ENCODE peak calls at places on chromosomes 16 and 17, in nine cellular contexts. C, U, L, H, Q, W, J, Y and N are unnamed samples.

GRCh38 chr16:4327782-4328579 is 12.1 kb downstream of the GLIS2 start:
- DNase-seq in W (no peak), L (no peak), J (peak; percentile 85), H (peak; percentile 78), Y (peak; percentile 40), Q (peak; percentile 93), C (no peak), U (peak; percentile 62), N (peak; percentile 79)

GRCh38 chr17:48443712-48444111 is 13.7 kb upstream of the SKAP1 start:
- DNase-seq in Q (no peak), C (no peak), H (no peak), Y (no peak), W (no peak), J (no peak), U (no peak), L (no peak), N (no peak)

GRCh38 chr16:31568577-31569359 is 41.1 kb downstream of the AHSP start:
- DNase-seq in C (no peak), Y (no peak), H (peak; percentile 3), Q (no peak), W (no peak), L (no peak), U (peak; percentile 11), J (peak; percentile 23), N (peak; percentile 15)

GRCh38 chr17:39812466-39812865 is 51.6 kb downstream of the IKZF3 start:
- DNase-seq in Q (no peak), Y (no peak), L (no peak), W (no peak), J (no peak), C (no peak), U (peak; percentile 71), H (no peak), N (no peak)

GRCh38 chr17:57488856-57489255 is 232.5 kb downstream of the MSI2 start:
- DNase-seq in J (no peak), C (no peak), W (no peak), U (no peak), Q (no peak), H (no peak), Y (no peak), L (no peak), N (no peak)

GRCh38 chr17:6681671-6682070 is 30.1 kb downstream of the C17orf100 start:
- DNase-seq in H (no peak), J (no peak), Q (no peak), Y (peak; percentile 72), L (no peak), C (no peak), W (no peak), U (no peak), N (no peak)

GRCh38 chr17:73624496-73624988 is 19.7 kb downstream of the SDK2 start:
- DNase-seq in Q (no peak), Y (peak; percentile 44), W (no peak), H (no peak), U (no peak), L (no peak), J (no peak), C (no peak), N (no peak)

GRCh38 chr16:52069866-52070265 is 477.1 kb downstream of the TOX3 start:
- DNase-seq in H (peak; percentile 1), L (no peak), Y (peak; percentile 12), J (peak; percentile 27), Q (peak; percentile 71), C (peak; percentile 66), U (no peak), W (no peak), N (peak; percentile 19)

GRCh38 chr16:28863929-28864886 is 565 bp downstream of the SH2B1 start:
- DNase-seq in Q (peak; percentile 60), C (peak; percentile 32), Y (peak; percentile 29), J (peak; percentile 61), L (no peak), H (peak; percentile 59), U (no peak), W (no peak), N (peak; percentile 30)

GRCh38 chr17:3792481-3792880 is 8.5 kb downstream of the ITGAE start:
- DNase-seq in W (no peak), Y (no peak), U (peak; percentile 73), C (no peak), Q (no peak), L (no peak), J (no peak), H (no peak), N (no peak)

GRCh38 chr16:88426018-88426417 is 27.1 kb upstream of the ZFPM1 start:
- DNase-seq in Y (no peak), C (no peak), W (no peak), Q (no peak), J (no peak), H (no peak), L (no peak), U (no peak), N (no peak)

GRCh38 chr17:35252646-35253045 is 9.8 kb downstream of the SLFN5 start:
- DNase-seq in L (no peak), Y (no peak), W (no peak), J (peak; percentile 51), C (no peak), U (no peak), Q (no peak), H (no peak), N (no peak)

GRCh38 chr17:64506201-64506575 is at the start of gene DDX5:
- DNase-seq in L (peak; percentile 71), U (peak; percentile 97), H (peak; percentile 95), Y (no peak), J (peak; percentile 97), W (peak; percentile 95), C (peak; percentile 99), Q (peak; percentile 99), N (peak; percentile 94)

GRCh38 chr17:30599424-30600061 is 122.3 kb downstream of the GOSR1 start:
- DNase-seq in Y (no peak), H (no peak), J (no peak), Q (no peak), U (no peak), C (no peak), L (no peak), W (no peak), N (no peak)

GRCh38 chr16:87053016-87053982 is 263.9 kb downstream of the C16orf95 start:
- DNase-seq in H (no peak), W (no peak), C (no peak), L (no peak), Q (no peak), U (no peak), Y (no peak), J (no peak), N (peak; percentile 52)

GRCh38 chr16:30656974-30657865 is 1.0 kb upstream of the FBRS start:
- DNase-seq in H (no peak), Q (no peak), Y (no peak), W (no peak), L (no peak), J (no peak), U (no peak), C (no peak), N (no peak)

GRCh38 chr17:69437475-69437874 is 23.0 kb downstream of the MAP2K6 start:
- DNase-seq in Q (no peak), C (peak; percentile 54), U (no peak), W (no peak), L (no peak), J (no peak), Y (no peak), H (no peak), N (no peak)

GRCh38 chr17:76179496-76180467 is 38.7 kb upstream of the FOXJ1 start:
- DNase-seq in L (no peak), J (peak; percentile 51), C (no peak), Y (no peak), W (no peak), Q (no peak), H (peak; percentile 36), U (no peak), N (no peak)